ENCODE peak calls at places on chromosomes 6 and 20, in four cellular contexts. X, S, Q and N are unnamed samples.

GRCh38 chr6:33192105-33192646 is at the start of gene COL11A2:
- DNase-seq in S (no peak), X (no peak), Q (no peak), N (no peak)

GRCh38 chr6:151916680-151917164 is 109.2 kb downstream of the ESR1 start:
- DNase-seq in S (no peak), X (no peak), Q (no peak), N (no peak)

GRCh38 chr6:137414599-137414998 is 79.6 kb downstream of the OLIG3 start:
- DNase-seq in Q (no peak), S (no peak), X (no peak), N (no peak)

GRCh38 chr6:26575494-26575939 is 21.2 kb upstream of the ABT1 start:
- DNase-seq in S (no peak), Q (no peak), X (no peak), N (no peak)

GRCh38 chr6:131163886-131164285 is 28.6 kb downstream of the AKAP7 start:
- DNase-seq in Q (no peak), X (no peak), S (no peak), N (no peak)

GRCh38 chr20:16810216-16810615 is 62.1 kb downstream of the OTOR start:
- DNase-seq in X (no peak), S (no peak), Q (no peak), N (no peak)

GRCh38 chr6:81625216-81625615 is 127.3 kb downstream of the TENT5A start:
- DNase-seq in S (no peak), Q (no peak), X (no peak), N (no peak)

GRCh38 chr20:56924976-56925695 is 296.0 kb downstream of the TFAP2C start:
- DNase-seq in Q (peak; percentile 65), X (no peak), S (no peak), N (no peak)

GRCh38 chr6:149995235-149995750 is 30.0 kb downstream of the RAET1L start:
- DNase-seq in X (no peak), Q (no peak), S (no peak), N (peak; percentile 56)

GRCh38 chr6:25107218-25107617 is 171.5 kb upstream of the RIPOR2 start:
- DNase-seq in Q (no peak), X (no peak), S (no peak), N (no peak)

GRCh38 chr6:37819177-37819801 is at the start of gene ZFAND3:
- DNase-seq in Q (peak; percentile 98), S (peak; percentile 96), X (peak; percentile 92), N (peak; percentile 98)

GRCh38 chr20:44457016-44457415 is 18.7 kb upstream of the TTPAL start:
- DNase-seq in X (no peak), Q (no peak), S (no peak), N (no peak)

GRCh38 chr20:46955601-46956556 is 61.2 kb downstream of the EYA2 start:
- DNase-seq in Q (no peak), X (no peak), S (no peak), N (no peak)

GRCh38 chr20:8718214-8718613 is 350.7 kb upstream of the PLCB4 start:
- DNase-seq in Q (peak; percentile 67), S (no peak), X (no peak), N (no peak)